ENCODE peak calls at places on chromosomes 2 and 18, in five cellular contexts. D is mesendoderm, Z is trophoblast cell, N is H9, B is IMR-90. W is an unnamed sample.

GRCh38 chr2:229410312-229410711 is 139.2 kb upstream of the PID1 start:
- DNase-seq in D (no peak), Z (no peak), N (no peak), B (no peak), W (no peak)

GRCh38 chr2:223797811-223798721 is 39.3 kb downstream of the AP1S3 start:
- DNase-seq in D (peak), Z (peak), N (no peak), B (peak), W (peak)

GRCh38 chr2:167196461-167197252 is 308.4 kb downstream of the XIRP2 start:
- DNase-seq in D (no peak), Z (peak), N (no peak), B (peak), W (no peak)

GRCh38 chr18:58241877-58242276 is 197.9 kb downstream of the NEDD4L start:
- DNase-seq in D (no peak), Z (no peak), N (no peak), B (peak), W (no peak)

GRCh38 chr2:46294185-46294836 is 2.9 kb upstream of the EPAS1 start:
- DNase-seq in D (peak), Z (peak), N (peak), B (no peak), W (no peak)

GRCh38 chr2:3251974-3252373 is 125.6 kb downstream of the EIPR1 start:
- DNase-seq in D (no peak), Z (no peak), N (no peak), B (peak), W (no peak)

GRCh38 chr2:136424112-136424511 is 306.2 kb upstream of the CXCR4 start:
- DNase-seq in D (no peak), Z (no peak), N (no peak), B (no peak), W (no peak)

GRCh38 chr2:222950886-222951285 is 90.0 kb downstream of the ACSL3 start:
- DNase-seq in D (no peak), Z (peak), N (no peak), B (peak), W (no peak)

GRCh38 chr2:9843229-9844035 is at the start of gene TAF1B:
- DNase-seq in D (peak), Z (peak), N (peak), B (peak), W (peak)

GRCh38 chr2:146623771-146624170 is 1221.1 kb upstream of the ACVR2A start:
- DNase-seq in D (no peak), Z (no peak), N (no peak), B (peak), W (no peak)

GRCh38 chr2:60550151-60550983 is 3.1 kb downstream of the BCL11A start:
- DNase-seq in D (peak), Z (peak), N (peak), B (peak), W (no peak)

GRCh38 chr2:214808961-214809750 is at the start of gene BARD1:
- DNase-seq in D (peak), Z (peak), N (peak), B (peak), W (peak)

GRCh38 chr2:75466708-75467311 is 93.9 kb downstream of the EVA1A start:
- DNase-seq in D (peak), Z (peak), N (peak), B (peak), W (peak)

GRCh38 chr2:230503798-230504197 is 87.8 kb downstream of the SP100 start:
- DNase-seq in D (no peak), Z (no peak), N (no peak), B (peak), W (no peak)

GRCh38 chr2:157077753-157078152 is 179.8 kb upstream of the GALNT5 start:
- DNase-seq in D (no peak), Z (no peak), N (no peak), B (no peak), W (no peak)

GRCh38 chr2:31922542-31923408 is 88.0 kb downstream of the MEMO1 start:
- DNase-seq in D (no peak), Z (no peak), N (no peak), B (no peak), W (no peak)
- H3K23ac ChIP-seq in D (no peak), Z (no peak), N (no peak), B (no peak), W (no peak)

GRCh38 chr2:109168080-109168479 is 39.1 kb downstream of the SH3RF3 start:
- DNase-seq in D (no peak), Z (no peak), N (no peak), B (peak), W (no peak)
- H2AK5ac ChIP-seq in D (no peak), Z (no peak), N (no peak), B (peak), W (no peak)

DNA sequence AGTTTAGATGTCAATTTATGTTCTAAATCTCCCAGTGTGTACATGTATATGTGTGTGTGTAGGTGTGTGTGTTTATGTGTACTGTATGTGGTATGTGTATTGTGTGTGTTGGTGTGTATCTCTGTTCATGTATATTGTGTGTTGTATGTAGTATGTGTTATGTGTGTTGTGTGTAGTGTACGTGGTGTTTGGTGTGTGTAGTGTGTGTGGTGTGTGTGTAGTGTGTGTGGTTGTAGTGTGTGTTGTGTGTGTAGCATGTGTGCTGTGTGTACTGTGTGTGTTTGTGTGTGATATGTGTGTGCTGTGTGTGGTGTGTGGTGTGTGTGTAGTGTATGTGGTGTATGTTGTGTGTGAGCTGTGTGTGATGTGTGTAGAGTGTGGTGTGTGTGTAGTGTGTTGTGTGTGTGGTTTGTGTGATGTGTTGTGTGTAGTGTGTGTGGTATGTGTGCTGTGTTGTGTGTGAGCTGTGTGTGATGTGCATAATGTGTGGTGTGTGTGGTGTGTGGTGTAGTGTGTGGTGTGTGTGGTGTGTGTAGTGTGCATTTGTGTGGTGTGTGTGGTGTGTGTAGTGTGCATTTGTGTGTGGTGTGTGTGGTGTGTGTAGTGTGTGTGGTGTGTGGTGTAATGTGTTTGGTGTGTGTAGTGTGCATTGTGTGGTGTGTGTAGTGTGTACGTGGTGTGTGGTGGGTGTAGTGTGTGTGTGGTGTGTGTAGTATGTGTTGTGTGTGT is 5.2 kb upstream of the RTP5 start:
- DNase-seq in D (no peak), Z (no peak), N (no peak), B (no peak), W (no peak)
- H3K23ac ChIP-seq in D (no peak), Z (peak), N (no peak), B (peak), W (peak)

GRCh38 chr2:149100739-149101699 is 62.5 kb downstream of the LYPD6B start:
- DNase-seq in D (no peak), Z (no peak), N (no peak), B (no peak), W (no peak)

GRCh38 chr2:149094217-149095015 is 55.9 kb downstream of the LYPD6B start:
- DNase-seq in D (peak), Z (peak), N (no peak), B (no peak), W (no peak)

GRCh38 chr2:149101818-149102217 is 63.3 kb downstream of the LYPD6B start:
- DNase-seq in D (peak), Z (no peak), N (no peak), B (no peak), W (no peak)

GRCh38 chr2:149098722-149099121 is 60.2 kb downstream of the LYPD6B start:
- DNase-seq in D (no peak), Z (no peak), N (no peak), B (no peak), W (no peak)

GRCh38 chr2:149099298-149099697 is 60.8 kb downstream of the LYPD6B start:
- DNase-seq in D (peak), Z (no peak), N (no peak), B (no peak), W (no peak)
- H2AK5ac ChIP-seq in D (no peak), Z (no peak), N (no peak), B (no peak), W (no peak)

GRCh38 chr2:64654063-64654811 is 524 bp upstream of the SERTAD2 start:
- DNase-seq in D (peak), Z (peak), N (peak), B (peak), W (peak)

GRCh38 chr2:64651590-64651989 is 2.1 kb downstream of the SERTAD2 start:
- DNase-seq in D (no peak), Z (no peak), N (no peak), B (no peak), W (no peak)

GRCh38 chr2:64654993-64655666 is 1.4 kb upstream of the SERTAD2 start:
- DNase-seq in D (no peak), Z (peak), N (no peak), B (no peak), W (no peak)

GRCh38 chr2:64652231-64653173 is 1.2 kb downstream of the SERTAD2 start:
- DNase-seq in D (no peak), Z (peak), N (no peak), B (peak), W (no peak)

DNA sequence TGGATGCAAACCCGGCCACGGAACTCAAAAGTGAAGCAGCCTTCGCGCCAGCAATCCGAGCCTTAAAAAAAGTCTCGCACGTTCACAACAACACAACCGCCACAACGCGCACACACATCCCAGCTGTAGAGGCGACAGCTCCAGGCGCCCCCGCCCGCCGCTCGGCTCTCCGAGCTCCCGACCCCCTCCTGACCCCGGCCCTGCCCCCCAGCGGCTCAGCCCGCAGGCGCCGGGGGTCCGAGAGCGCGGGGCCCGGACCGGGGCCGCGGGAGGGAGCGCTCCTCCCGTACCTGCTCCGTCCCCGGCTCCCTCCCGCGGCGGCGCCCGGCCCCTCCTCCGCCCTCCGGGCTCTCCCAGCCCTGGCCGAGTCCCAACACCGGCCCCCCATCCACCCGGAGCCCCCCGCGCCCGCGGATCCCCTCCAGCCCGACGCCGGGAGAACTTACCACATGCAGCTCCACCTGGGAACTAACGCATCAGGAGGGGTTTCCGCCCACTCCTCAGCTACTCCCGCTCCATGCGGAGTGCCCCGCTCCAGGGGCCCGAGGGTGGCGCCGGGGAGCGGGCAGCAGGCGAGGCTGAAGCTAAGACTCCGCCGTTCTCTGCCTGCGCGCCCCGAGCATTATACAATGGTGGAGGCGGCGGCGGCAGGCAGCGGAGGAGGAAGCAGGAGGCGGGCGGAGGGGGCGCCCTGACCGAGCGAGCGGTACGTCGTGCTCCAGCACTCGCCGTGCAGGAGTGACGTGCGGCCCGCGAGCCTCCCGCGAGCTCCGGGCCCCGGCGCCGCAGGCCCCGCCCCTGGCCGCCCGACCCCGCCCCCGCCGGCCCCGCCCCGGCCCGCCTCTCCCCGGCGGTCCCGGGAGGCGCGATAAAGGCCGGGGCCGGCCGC is at the start of gene SERTAD2:
- DNase-seq in D (peak), Z (peak), N (peak), B (peak), W (peak)
- H3K23ac ChIP-seq in D (peak), Z (no peak), N (no peak), B (peak), W (peak)

DNA sequence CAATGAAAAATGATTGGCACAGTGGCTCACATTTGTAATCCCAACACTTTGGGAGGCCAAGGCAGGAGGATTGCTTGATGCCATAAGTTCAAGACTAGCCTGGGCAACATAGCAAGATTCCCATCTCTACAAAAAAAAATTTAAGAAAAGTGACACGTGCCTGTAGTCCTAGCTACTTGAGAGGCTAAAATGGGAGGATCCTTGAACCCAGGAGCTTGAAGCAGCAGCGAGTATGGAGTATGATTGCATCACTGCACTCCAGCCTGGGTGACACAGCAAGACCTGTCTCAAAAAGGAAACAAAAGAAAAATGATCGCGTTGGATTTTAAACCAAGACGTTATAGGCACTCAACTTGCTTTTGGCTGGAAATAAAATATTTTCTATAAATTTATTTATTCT is 37.8 kb upstream of the CREB1 start:
- DNase-seq in D (no peak), Z (no peak), N (no peak), B (no peak), W (no peak)
- H2AK5ac ChIP-seq in D (no peak), Z (no peak), N (no peak), B (no peak), W (no peak)

DNA sequence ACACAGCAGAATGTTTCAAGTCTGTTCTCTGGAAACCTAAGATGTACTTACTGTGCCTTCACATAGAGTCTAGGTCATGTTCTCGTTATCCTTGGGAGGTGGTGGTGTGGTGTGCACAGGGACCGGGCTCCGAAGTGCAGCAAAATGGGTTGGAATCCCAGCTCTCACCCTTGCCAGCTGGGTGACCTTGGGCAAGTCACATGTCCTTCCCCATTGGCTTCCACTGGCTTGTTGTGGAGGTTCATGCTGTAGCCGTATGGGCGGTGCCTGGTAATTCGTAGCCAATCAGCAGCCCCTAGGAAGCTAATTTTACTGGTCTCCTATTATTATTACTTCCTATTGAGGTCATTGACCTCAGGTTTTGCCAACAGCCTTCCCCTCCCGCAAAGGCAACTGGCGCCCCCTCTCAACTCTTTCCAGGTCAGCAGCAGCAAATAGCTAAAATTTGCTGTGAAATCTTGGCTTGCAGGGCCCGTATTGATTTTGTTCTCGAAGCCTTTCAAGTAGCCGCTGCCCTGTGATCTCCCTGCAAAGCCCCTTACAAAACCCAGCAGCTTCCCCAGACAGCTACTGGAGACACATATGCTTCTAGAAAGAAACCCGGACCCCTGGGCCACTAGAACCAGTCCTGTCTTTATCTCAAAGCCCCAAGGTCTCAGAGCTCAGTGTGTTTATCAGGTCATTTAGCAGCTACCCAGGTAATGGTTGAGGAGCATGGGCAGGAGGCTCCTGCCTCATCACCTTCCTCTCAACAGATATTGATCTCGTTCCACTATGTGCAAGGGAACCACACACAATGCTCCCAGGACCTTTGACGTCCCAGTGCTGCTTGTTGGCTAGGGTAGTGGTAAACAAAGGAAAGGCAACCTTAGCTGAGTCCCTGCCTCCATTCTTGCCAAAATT is 66.5 kb upstream of the SLC1A4 start:
- DNase-seq in D (peak), Z (no peak), N (no peak), B (no peak), W (no peak)
- H3K23ac ChIP-seq in D (no peak), Z (no peak), N (no peak), B (no peak), W (no peak)

DNA sequence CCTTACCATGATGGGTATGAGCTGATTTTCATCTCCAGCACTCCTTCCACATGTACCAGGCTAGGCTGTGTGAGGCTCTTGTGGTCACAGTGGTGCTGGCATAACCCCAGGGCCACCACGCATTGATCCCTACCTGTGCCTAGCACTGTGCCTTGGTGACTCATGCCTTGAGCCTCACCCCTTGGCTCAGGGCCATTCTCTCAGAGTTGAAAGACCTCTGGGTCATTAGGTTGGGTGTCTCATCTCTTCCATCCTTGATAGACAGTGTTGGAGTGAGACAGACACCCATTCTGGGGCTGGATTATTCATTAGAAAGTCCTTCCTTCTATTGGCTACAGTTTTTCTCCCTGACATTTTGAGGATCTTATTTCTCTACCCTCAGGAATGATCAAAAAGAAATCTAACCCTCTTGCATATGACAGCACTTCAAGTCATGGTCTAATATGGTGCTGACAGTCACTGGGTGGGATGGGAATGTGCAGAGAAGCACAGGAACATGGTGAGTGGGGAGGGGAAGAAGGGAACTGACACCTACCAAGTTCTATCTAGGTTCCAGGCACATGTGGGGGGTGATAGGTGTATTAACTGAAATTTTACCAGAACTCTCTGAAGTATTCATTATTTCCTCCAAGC is 41.3 kb downstream of the DYSF start:
- DNase-seq in D (no peak), Z (no peak), N (no peak), B (no peak), W (no peak)
- H2AK5ac ChIP-seq in D (no peak), Z (peak), N (no peak), B (no peak), W (no peak)

GRCh38 chr2:190863946-190864345 is 16.7 kb upstream of the GLS start:
- DNase-seq in D (no peak), Z (peak), N (no peak), B (no peak), W (no peak)

GRCh38 chr2:190862067-190862466 is 18.6 kb upstream of the GLS start:
- DNase-seq in D (no peak), Z (no peak), N (no peak), B (no peak), W (no peak)

GRCh38 chr2:190860985-190861721 is 19.5 kb upstream of the GLS start:
- DNase-seq in D (peak), Z (peak), N (peak), B (peak), W (no peak)

GRCh38 chr2:190864375-190864774 is 16.2 kb upstream of the GLS start:
- DNase-seq in D (no peak), Z (peak), N (no peak), B (peak), W (no peak)

GRCh38 chr2:190862591-190862991 is 18.0 kb upstream of the GLS start:
- DNase-seq in D (no peak), Z (peak), N (no peak), B (peak), W (no peak)
- H3K23ac ChIP-seq in D (no peak), Z (no peak), N (no peak), B (no peak), W (no peak)

W was measured in neuronal stem cell.